ENCODE peak calls at places on chromosomes 6 and 20, in nine cellular contexts. M is A172; P is M059J; R is pulmonary artery endothelial cell; T is HepG2; V is IMR-90; H is stimulated activated effector memory CD8-positive, alpha-beta T cell treated with anti-CD3 and anti-CD28 coated beads, Interleukin-12 subunit alpha, Interleukin-12 subunit beta, amount 100 ng/mL, for 72 hours; Y is adrenal gland; L is H9. N is an unnamed sample.

GRCh38 chr20:49725694-49726093 is 12.0 kb upstream of the B4GALT5 start:
- DNase-seq in M (no peak), Y (no peak), L (no peak), R (no peak), H (no peak), P (no peak), T (no peak), V (no peak), N (no peak)

GRCh38 chr6:84892666-84893065 is 128.3 kb upstream of the TBX18 start:
- DNase-seq in H (no peak), L (no peak), V (no peak), T (no peak), Y (no peak), P (no peak), R (no peak), M (no peak), N (no peak)

GRCh38 chr6:36629792-36630191 is 35.6 kb downstream of the SRSF3 start:
- DNase-seq in V (no peak), T (no peak), H (no peak), Y (no peak), M (no peak), L (no peak), R (no peak), P (no peak), N (no peak)

GRCh38 chr6:85826997-85827396 is 184.3 kb upstream of the SYNCRIP start:
- DNase-seq in P (no peak), T (no peak), M (no peak), V (no peak), R (no peak), Y (no peak), H (no peak), L (no peak), N (no peak)

GRCh38 chr20:50191566-50192363 is 1.1 kb downstream of the CEBPB start:
- DNase-seq in Y (peak; percentile 69), H (peak; percentile 87), L (peak; percentile 64), R (no peak), P (peak; percentile 71), M (peak; percentile 44), V (peak; percentile 28), T (peak; percentile 42), N (peak; percentile 63)

GRCh38 chr6:105373481-105373880 is 29.4 kb downstream of the PREP start:
- DNase-seq in R (no peak), M (no peak), H (no peak), Y (no peak), V (no peak), P (no peak), T (no peak), L (no peak), N (no peak)

GRCh38 chr6:153096031-153096430 is 35.1 kb downstream of the RGS17 start:
- DNase-seq in R (no peak), V (no peak), M (no peak), T (no peak), P (no peak), L (no peak), Y (no peak), H (no peak), N (no peak)

GRCh38 chr6:7899046-7899888 is 11.3 kb downstream of the TXNDC5 start:
- DNase-seq in P (no peak), H (no peak), Y (no peak), R (no peak), V (no peak), L (no peak), M (no peak), T (peak; percentile 50), N (no peak)

GRCh38 chr20:44704551-44704971 is 10.6 kb upstream of the CCN5 start:
- DNase-seq in R (no peak), T (no peak), Y (peak; percentile 61), P (peak; percentile 94), L (no peak), V (peak; percentile 79), M (peak; percentile 64), H (no peak), N (no peak)

GRCh38 chr6:134358320-134358719 is 40.4 kb upstream of the SGK1 start:
- DNase-seq in H (no peak), M (peak; percentile 27), L (no peak), V (peak; percentile 85), P (no peak), Y (no peak), R (no peak), T (no peak), N (no peak)

GRCh38 chr6:24489881-24490280 is 503 bp upstream of the GPLD1 start:
- DNase-seq in Y (peak; percentile 25), R (no peak), L (no peak), T (peak; percentile 46), M (no peak), P (peak; percentile 32), H (no peak), V (peak; percentile 28), N (no peak)

GRCh38 chr6:117263353-117263927 is 1.9 kb upstream of the VGLL2 start:
- DNase-seq in H (no peak), P (no peak), V (no peak), M (no peak), T (no peak), R (no peak), Y (no peak), L (no peak), N (no peak)

GRCh38 chr20:12170406-12170805 is 252.7 kb downstream of the BTBD3 start:
- DNase-seq in V (no peak), P (no peak), H (no peak), T (no peak), L (no peak), R (no peak), Y (no peak), M (no peak), N (no peak)

GRCh38 chr6:44446626-44447297 is 59.3 kb downstream of the CDC5L start:
- DNase-seq in L (no peak), V (peak; percentile 93), H (no peak), T (peak; percentile 60), P (peak; percentile 90), R (no peak), M (peak; percentile 50), Y (no peak), N (no peak)

GRCh38 chr20:47211036-47211435 is 145.5 kb downstream of the ZMYND8 start:
- DNase-seq in R (no peak), L (no peak), P (no peak), H (no peak), Y (no peak), V (no peak), M (no peak), T (no peak), N (no peak)

GRCh38 chr6:11711644-11711993 is 67.0 kb downstream of the ADTRP start:
- DNase-seq in Y (no peak), H (peak; percentile 80), R (no peak), P (no peak), M (no peak), V (peak; percentile 80), L (no peak), T (no peak), N (no peak)

GRCh38 chr20:48638546-48638945 is 189.3 kb downstream of the PREX1 start:
- DNase-seq in P (peak; percentile 96), R (peak; percentile 43), V (peak; percentile 51), M (peak; percentile 95), L (no peak), Y (no peak), T (no peak), H (no peak), N (no peak)

GRCh38 chr6:43878823-43879495 is 108.9 kb downstream of the VEGFA start:
- DNase-seq in L (no peak), R (no peak), Y (peak; percentile 78), H (no peak), V (no peak), M (no peak), P (peak; percentile 47), T (no peak), N (peak; percentile 51)

GRCh38 chr6:110221738-110222137 is 41.5 kb downstream of the CDC40 start:
- DNase-seq in M (no peak), P (no peak), T (no peak), Y (no peak), V (peak; percentile 7), L (no peak), R (no peak), H (no peak), N (no peak)

GRCh38 chr6:37691904-37692806 is 5.5 kb downstream of the MDGA1 start:
- DNase-seq in M (peak; percentile 55), Y (peak; percentile 76), R (no peak), P (peak; percentile 74), T (peak; percentile 47), H (peak; percentile 92), L (peak; percentile 89), V (peak; percentile 58), N (peak; percentile 90)

GRCh38 chr20:30811896-30812671 is 445.4 kb upstream of the DEFB115 start:
- DNase-seq in V (peak; percentile 49), H (peak; percentile 51), R (no peak), L (peak; percentile 56), P (no peak), T (no peak), M (peak; percentile 45), Y (no peak), N (no peak)

GRCh38 chr6:147528511-147529145 is 20.1 kb downstream of the SAMD5 start:
- DNase-seq in M (no peak), L (no peak), V (no peak), Y (no peak), T (no peak), H (no peak), P (no peak), R (no peak), N (no peak)

GRCh38 chr20:58375796-58376195 is 13.2 kb upstream of the VAPB start:
- DNase-seq in Y (no peak), V (no peak), T (no peak), R (no peak), P (no peak), H (no peak), M (no peak), L (no peak), N (no peak)

GRCh38 chr20:10784337-10785183 is 110.8 kb upstream of the JAG1 start:
- DNase-seq in V (no peak), M (peak; percentile 38), R (no peak), H (no peak), Y (no peak), P (peak; percentile 27), T (no peak), L (no peak), N (no peak)

GRCh38 chr6:151652338-151652737 is 155.1 kb upstream of the ESR1 start:
- DNase-seq in T (peak; percentile 46), Y (no peak), P (no peak), M (no peak), R (no peak), L (no peak), V (no peak), H (no peak), N (no peak)

GRCh38 chr6:73985891-73986290 is 289.9 kb downstream of the CD109 start:
- DNase-seq in P (peak; percentile 67), R (no peak), Y (no peak), H (no peak), V (no peak), T (no peak), L (no peak), M (peak; percentile 26), N (no peak)

GRCh38 chr6:167207527-167207926 is 49.7 kb upstream of the GPR31 start:
- DNase-seq in H (no peak), Y (no peak), T (no peak), V (no peak), R (no peak), L (no peak), M (no peak), P (no peak), N (no peak)

GRCh38 chr6:17355404-17355774 is 38.0 kb upstream of the CAP2 start:
- DNase-seq in V (no peak), M (no peak), R (no peak), Y (no peak), L (no peak), H (no peak), P (no peak), T (no peak), N (no peak)

GRCh38 chr6:37208793-37209192 is 38.8 kb downstream of the PIM1 start:
- DNase-seq in H (no peak), M (no peak), T (no peak), L (no peak), P (no peak), R (no peak), Y (no peak), V (no peak), N (no peak)

GRCh38 chr6:149423946-149424440 is 23.9 kb downstream of the SUMO4 start:
- DNase-seq in M (no peak), T (no peak), V (no peak), L (no peak), H (peak; percentile 46), Y (no peak), P (no peak), R (no peak), N (no peak)

GRCh38 chr20:6731951-6732580 is 35.4 kb upstream of the BMP2 start:
- DNase-seq in L (no peak), P (no peak), Y (peak; percentile 59), R (no peak), T (no peak), M (no peak), H (no peak), V (no peak), N (no peak)